ENCODE peak calls at places on chromosomes 16 and 17, in four cellular contexts. T, Q, U and R are unnamed samples.

GRCh38 chr16:52383640-52384292 is 163.2 kb downstream of the TOX3 start:
- DNase-seq in U (no peak), T (no peak), Q (no peak), R (no peak)

GRCh38 chr16:75011634-75012307 is 12.9 kb downstream of the ZNRF1 start:
- DNase-seq in Q (no peak), T (no peak), U (peak), R (peak)

GRCh38 chr17:59311051-59311468 is 20.4 kb upstream of the YPEL2 start:
- DNase-seq in Q (peak), T (peak), U (peak), R (peak)

GRCh38 chr16:24543949-24544348 is 4.6 kb downstream of the RBBP6 start:
- DNase-seq in T (no peak), Q (no peak), U (no peak), R (no peak)

GRCh38 chr17:56896217-56896967 is 17.5 kb downstream of the TRIM25 start:
- DNase-seq in Q (no peak), T (no peak), U (no peak), R (no peak)

GRCh38 chr17:40726919-40727318 is 23.4 kb upstream of the KRT24 start:
- DNase-seq in T (no peak), U (no peak), Q (no peak), R (no peak)

GRCh38 chr17:29154516-29155234 is 25.5 kb downstream of the MYO18A start:
- DNase-seq in Q (peak), T (no peak), U (no peak), R (peak)

GRCh38 chr17:77849203-77849602 is 109.3 kb upstream of the TNRC6C start:
- DNase-seq in T (no peak), Q (no peak), U (no peak), R (no peak)

GRCh38 chr17:44279586-44280344 is 11.8 kb upstream of the SLC4A1 start:
- DNase-seq in U (peak), T (peak), Q (peak), R (no peak)

GRCh38 chr17:44115585-44116415 is 7.6 kb downstream of the HDAC5 start:
- DNase-seq in U (peak), Q (no peak), T (no peak), R (peak)

GRCh38 chr17:20997711-20998570 is 44.9 kb downstream of the USP22 start:
- DNase-seq in T (no peak), U (no peak), Q (no peak), R (no peak)

GRCh38 chr16:19094542-19095365 is 19.0 kb upstream of the ITPRIPL2 start:
- DNase-seq in T (no peak), U (no peak), Q (no peak), R (no peak)

GRCh38 chr16:49592507-49593422 is 219.2 kb downstream of the C16orf78 start:
- DNase-seq in U (peak), Q (no peak), T (peak), R (peak)

GRCh38 chr16:12141556-12141955 is 165.0 kb downstream of the SNX29 start:
- DNase-seq in U (no peak), Q (no peak), T (no peak), R (no peak)

GRCh38 chr17:38705803-38706624 is 941 bp downstream of the MLLT6 start:
- DNase-seq in U (peak), Q (peak), T (peak), R (peak)

GRCh38 chr17:17363638-17364337 is 60.6 kb downstream of the NT5M start:
- DNase-seq in Q (no peak), U (no peak), T (no peak), R (no peak)

GRCh38 chr16:85767569-85767968 is 16.7 kb upstream of the C16orf74 start:
- DNase-seq in Q (no peak), U (no peak), T (no peak), R (no peak)

GRCh38 chr17:57570740-57571344 is 174.3 kb downstream of the CCDC182 start:
- DNase-seq in U (no peak), T (no peak), Q (peak), R (no peak)

GRCh38 chr17:45809484-45809883 is 25.4 kb downstream of the CRHR1 start:
- DNase-seq in Q (no peak), T (no peak), U (no peak), R (no peak)

GRCh38 chr16:81745704-81746558 is 33.2 kb upstream of the PLCG2 start:
- DNase-seq in T (peak), U (peak), Q (peak), R (peak)

GRCh38 chr17:41326173-41327145 is 10.9 kb upstream of the KRTAP17-1 start:
- DNase-seq in Q (no peak), U (no peak), T (peak), R (no peak)

GRCh38 chr16:7268182-7268581 is 64.5 kb upstream of the RBFOX1 start:
- DNase-seq in Q (peak), T (no peak), U (no peak), R (peak)

GRCh38 chr16:56878455-56878854 is 13.4 kb downstream of the SLC12A3 start:
- DNase-seq in Q (no peak), T (no peak), U (no peak), R (no peak)

GRCh38 chr17:31052187-31052889 is 42.4 kb upstream of the NF1 start:
- DNase-seq in U (no peak), T (no peak), Q (no peak), R (no peak)

GRCh38 chr17:44547625-44548297 is 9.5 kb upstream of the FZD2 start:
- DNase-seq in T (no peak), Q (no peak), U (no peak), R (no peak)

GRCh38 chr17:49525831-49526741 is 31.0 kb downstream of the NGFR start:
- DNase-seq in U (no peak), T (no peak), Q (no peak), R (no peak)

GRCh38 chr17:30586818-30587595 is 109.8 kb downstream of the GOSR1 start:
- DNase-seq in Q (no peak), U (peak), T (no peak), R (no peak)

GRCh38 chr16:57628008-57628781 is at the start of gene ADGRG1:
- DNase-seq in U (peak), T (peak), Q (peak), R (peak)

GRCh38 chr17:79220201-79220714 is 145.6 kb downstream of the ENGASE start:
- DNase-seq in U (no peak), Q (no peak), T (no peak), R (no peak)

GRCh38 chr17:45240905-45241314 is 19.2 kb downstream of the FMNL1 start:
- DNase-seq in T (no peak), U (no peak), Q (no peak), R (no peak)

GRCh38 chr17:65191805-65192740 is 54.9 kb downstream of the RGS9 start:
- DNase-seq in T (no peak), U (peak), Q (no peak), R (peak)

GRCh38 chr16:12573300-12573699 is 230.4 kb downstream of the CPPED1 start:
- DNase-seq in T (no peak), U (no peak), Q (peak), R (peak)

GRCh38 chr16:72858611-72859493 is 189.1 kb downstream of the ZFHX3 start:
- DNase-seq in T (no peak), Q (peak), U (no peak), R (no peak)

GRCh38 chr17:29155966-29156338 is 24.2 kb downstream of the MYO18A start:
- DNase-seq in U (no peak), T (no peak), Q (no peak), R (no peak)

GRCh38 chr17:21017861-21018260 is 24.9 kb downstream of the USP22 start:
- DNase-seq in T (no peak), U (no peak), Q (no peak), R (no peak)

GRCh38 chr16:89909777-89910716 is 8.6 kb upstream of the MC1R start:
- DNase-seq in Q (peak), U (peak), T (peak), R (peak)